ENCODE peak calls at places on chromosomes 12 and 14, in four cellular contexts. I, Q, V and D are unnamed samples.

GRCh38 chr12:29546000-29546399 is 48.5 kb upstream of the OVCH1 start:
- DNase-seq in I (no peak), Q (no peak), V (no peak), D (no peak)

GRCh38 chr12:103268831-103269514 is 226.8 kb downstream of the C12orf42 start:
- DNase-seq in I (no peak), Q (no peak), V (no peak), D (peak)

GRCh38 chr12:69501154-69501895 is 31.1 kb downstream of the FRS2 start:
- DNase-seq in I (no peak), Q (no peak), V (no peak), D (no peak)

GRCh38 chr14:103045387-103045869 is 11.9 kb downstream of the CDC42BPB start:
- DNase-seq in I (no peak), Q (no peak), V (peak), D (peak)

GRCh38 chr12:7486512-7486911 is 17.1 kb downstream of the CD163 start:
- DNase-seq in I (no peak), Q (no peak), V (no peak), D (no peak)

GRCh38 chr12:6792522-6793201 is 3.3 kb downstream of the CD4 start:
- DNase-seq in I (peak), Q (peak), V (peak), D (peak)

GRCh38 chr12:117718141-117718540 is 250.6 kb downstream of the KSR2 start:
- DNase-seq in I (no peak), Q (no peak), V (no peak), D (no peak)

GRCh38 chr14:53376064-53376463 is 222.9 kb upstream of the DDHD1 start:
- DNase-seq in I (no peak), Q (no peak), V (no peak), D (no peak)

GRCh38 chr12:79451988-79452387 is 238.8 kb downstream of the PAWR start:
- DNase-seq in I (peak), Q (peak), V (no peak), D (no peak)

GRCh38 chr14:105351410-105351809 is 36.9 kb downstream of the PACS2 start:
- DNase-seq in I (no peak), Q (no peak), V (no peak), D (no peak)

GRCh38 chr14:75497191-75497590 is 25.1 kb upstream of the BATF start:
- DNase-seq in I (no peak), Q (no peak), V (no peak), D (peak)

GRCh38 chr12:48883305-48884171 is 17.9 kb upstream of the RND1 start:
- DNase-seq in I (no peak), Q (peak), V (no peak), D (no peak)

DNA sequence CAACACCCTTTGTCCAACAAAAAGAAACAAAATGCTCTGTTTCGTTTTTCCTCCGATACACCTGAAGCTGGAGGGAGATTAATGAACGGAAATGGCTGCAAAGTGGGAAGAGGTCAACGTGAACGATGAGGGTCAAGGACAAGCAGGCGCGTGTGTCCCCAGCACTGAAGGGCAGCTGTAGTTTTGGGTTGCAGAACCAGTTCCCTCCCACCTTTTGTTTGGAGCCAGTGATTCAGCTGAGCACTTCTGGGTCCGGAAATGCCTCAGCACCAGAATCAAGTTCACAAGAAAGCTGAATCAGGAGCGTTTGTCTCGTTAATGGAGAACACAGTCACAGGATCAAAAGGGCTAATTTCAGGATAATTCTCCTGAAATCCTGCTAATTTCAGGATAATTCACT is 51.1 kb upstream of the PWP1 start:
- DNase-seq in I (no peak), Q (no peak), V (no peak), D (no peak)
- H3K4me3 ChIP-seq in I (no peak), Q (no peak), V (no peak), D (no peak)

DNA sequence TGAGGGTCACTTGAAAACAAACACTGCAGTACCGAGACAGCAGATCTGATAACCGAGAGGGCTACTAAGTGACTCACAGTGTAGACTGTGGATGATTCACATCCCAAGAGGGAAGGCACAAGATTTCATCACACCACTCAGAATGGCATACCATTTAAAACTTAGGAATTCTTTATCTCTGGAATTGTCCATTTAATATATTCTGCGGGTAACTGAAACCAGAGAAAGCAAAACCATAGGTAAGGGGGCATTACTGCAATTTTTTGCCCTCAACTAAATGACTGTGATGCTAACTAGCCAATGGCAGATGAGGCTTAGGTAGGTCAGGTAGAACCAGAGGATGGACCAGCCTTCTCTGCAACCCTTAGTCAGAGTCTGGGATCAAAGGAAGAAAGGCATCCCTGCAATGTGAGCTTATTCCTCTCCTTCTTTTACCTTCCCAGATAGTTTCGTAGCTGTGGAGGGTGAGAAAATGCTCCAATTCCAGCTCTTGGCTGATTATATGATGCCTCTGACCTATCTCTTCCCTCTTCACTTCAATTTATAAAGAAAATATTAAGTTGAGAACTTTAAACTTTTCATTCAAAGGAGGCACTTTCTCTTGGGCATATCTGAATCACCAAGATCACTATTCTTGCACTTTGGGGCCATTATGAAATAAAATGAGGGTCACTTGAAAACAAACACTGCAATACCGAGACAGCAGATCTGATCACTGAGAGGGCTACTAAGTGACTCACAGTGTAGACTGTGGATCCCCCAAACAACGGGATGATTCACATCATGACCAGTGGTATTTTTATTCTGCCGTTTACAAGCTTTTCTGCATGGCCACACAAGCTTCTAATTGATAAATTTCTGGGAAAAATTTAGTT is 6.8 kb downstream of the ART4 start:
- DNase-seq in I (peak), Q (peak), V (no peak), D (no peak)
- H3K4me3 ChIP-seq in I (no peak), Q (no peak), V (no peak), D (no peak)

DNA sequence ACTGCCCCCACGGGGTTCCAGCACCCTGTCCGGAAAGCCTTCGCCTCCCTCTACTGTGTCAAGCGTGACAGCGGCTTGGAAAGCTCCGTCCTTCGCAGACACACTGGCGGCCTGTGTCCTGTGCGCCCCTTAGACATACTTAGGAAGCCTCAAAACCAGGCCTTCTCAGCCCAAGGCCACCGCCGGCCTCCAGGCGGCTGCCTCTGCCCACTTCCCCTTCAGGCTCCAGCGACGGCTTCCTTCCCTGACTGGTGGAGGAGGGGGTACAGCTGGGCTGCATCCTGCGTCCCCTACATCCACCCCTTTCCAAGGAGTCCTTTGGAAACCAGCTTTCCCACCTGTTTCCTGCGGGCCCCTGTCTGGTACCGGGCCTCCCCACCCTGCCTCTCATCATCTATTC is 2.5 kb upstream of the CACNA2D4 start:
- DNase-seq in I (peak), Q (no peak), V (no peak), D (no peak)
- H3K4me3 ChIP-seq in I (no peak), Q (no peak), V (no peak), D (no peak)

GRCh38 chr12:12892670-12893290 is 1.4 kb downstream of the GPRC5A start:
- DNase-seq in I (no peak), Q (no peak), V (no peak), D (no peak)
- H3K4me3 ChIP-seq in I (no peak), Q (no peak), V (no peak), D (no peak)

GRCh38 chr14:61710853-61711817 is 15.8 kb downstream of the HIF1A start:
- DNase-seq in I (no peak), Q (peak), V (peak), D (peak)

GRCh38 chr14:61712137-61712536 is 16.8 kb downstream of the HIF1A start:
- DNase-seq in I (no peak), Q (peak), V (no peak), D (no peak)

GRCh38 chr14:61718039-61718438 is 22.7 kb downstream of the HIF1A start:
- DNase-seq in I (no peak), Q (no peak), V (no peak), D (no peak)

GRCh38 chr14:61716956-61717355 is 21.6 kb downstream of the HIF1A start:
- DNase-seq in I (no peak), Q (no peak), V (no peak), D (no peak)

GRCh38 chr14:61713724-61714437 is 18.6 kb downstream of the HIF1A start:
- DNase-seq in I (no peak), Q (no peak), V (no peak), D (no peak)
- H3K4me3 ChIP-seq in I (no peak), Q (no peak), V (no peak), D (no peak)

GRCh38 chr14:77547512-77547911 is 48.9 kb upstream of the ISM2 start:
- DNase-seq in I (no peak), Q (no peak), V (no peak), D (no peak)
- H3K4me3 ChIP-seq in I (no peak), Q (no peak), V (no peak), D (no peak)

GRCh38 chr12:111405856-111406473 is at the start of gene SH2B3:
- DNase-seq in I (no peak), Q (no peak), V (no peak), D (no peak)

GRCh38 chr12:111407371-111408115 is 1.8 kb downstream of the SH2B3 start:
- DNase-seq in I (no peak), Q (no peak), V (no peak), D (no peak)

GRCh38 chr12:111406474-111407370 is 999 bp downstream of the SH2B3 start:
- DNase-seq in I (peak), Q (no peak), V (peak), D (peak)

GRCh38 chr12:111405149-111405855 is 421 bp upstream of the SH2B3 start:
- DNase-seq in I (peak), Q (peak), V (peak), D (peak)

DNA sequence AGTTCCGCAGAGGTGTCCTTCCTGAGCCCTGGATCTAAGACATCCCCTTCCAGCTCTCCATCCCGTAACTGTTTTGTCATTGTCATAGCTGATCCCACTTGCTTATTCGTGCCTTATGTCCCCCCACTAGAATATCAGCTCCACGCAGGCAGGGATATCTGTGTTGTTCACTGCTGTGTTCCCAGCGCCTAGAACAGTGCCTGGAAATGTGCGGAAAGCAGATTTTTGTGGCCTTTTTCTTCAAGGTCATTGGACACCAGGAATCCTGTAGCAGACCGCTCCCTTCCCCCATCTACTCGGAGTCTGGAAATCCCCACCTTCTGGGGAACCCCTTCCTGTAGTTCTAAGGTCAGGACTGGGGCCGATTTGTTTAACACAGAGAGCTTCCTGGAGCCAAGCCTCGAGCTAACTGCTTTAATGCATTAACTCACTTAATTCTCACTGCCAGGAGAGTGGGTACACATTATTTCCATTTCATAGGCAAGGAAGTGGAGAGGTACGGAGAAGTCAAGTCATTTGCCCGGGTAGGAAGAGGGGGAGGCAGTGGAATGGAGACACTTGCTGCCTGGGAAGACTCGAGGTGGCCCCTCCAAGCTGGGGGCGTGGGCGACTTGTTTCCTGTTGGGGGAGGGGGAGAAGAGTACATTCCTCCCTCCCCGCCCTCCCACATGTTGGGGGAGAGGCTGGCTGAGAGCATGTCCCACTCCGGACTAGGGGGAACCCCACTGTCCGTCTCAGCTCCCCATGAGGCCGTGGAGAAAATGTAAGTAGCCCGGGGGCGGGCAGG is 1.2 kb upstream of the SH2B3 start:
- DNase-seq in I (peak), Q (peak), V (peak), D (peak)
- H3K4me3 ChIP-seq in I (no peak), Q (peak), V (peak), D (peak)

GRCh38 chr12:23564454-23564853 is 385.0 kb downstream of the SOX5 start:
- DNase-seq in I (no peak), Q (no peak), V (no peak), D (no peak)
- H3K4me3 ChIP-seq in I (no peak), Q (no peak), V (no peak), D (no peak)